ENCODE peak calls at places on chromosomes 4 and X, in five cellular contexts. W, D, P, H and B are unnamed samples.

GRCh38 chr4:110020139-110020538 is 107.5 kb downstream of the EGF start:
- DNase-seq in H (no peak), W (no peak), P (no peak), D (no peak), B (no peak)

GRCh38 chr4:177246636-177247584 is 62.8 kb upstream of the NEIL3 start:
- DNase-seq in P (no peak), W (no peak), D (no peak), H (peak; percentile 71), B (no peak)

GRCh38 chr4:125016892-125017299 is 297.9 kb upstream of the FAT4 start:
- DNase-seq in H (no peak), P (peak; percentile 28), D (no peak), W (no peak), B (no peak)

GRCh38 chr4:19857405-19857804 is 394.3 kb upstream of the SLIT2 start:
- DNase-seq in P (no peak), W (no peak), H (peak; percentile 12), D (peak; percentile 21), B (no peak)

GRCh38 chr4:60884545-60884944 is 315.6 kb upstream of the ADGRL3 start:
- DNase-seq in H (no peak), D (no peak), W (no peak), P (no peak), B (no peak)

GRCh38 chrX:17278961-17279360 is 96.0 kb upstream of the NHS start:
- DNase-seq in P (no peak), W (no peak), D (no peak), H (no peak), B (no peak)

GRCh38 chrX:14409341-14409740 is 120.0 kb upstream of the GLRA2 start:
- DNase-seq in H (peak; percentile 15), D (no peak), P (no peak), W (no peak), B (no peak)

GRCh38 chr4:108933046-108933445 is 170.2 kb upstream of the ETNPPL start:
- DNase-seq in D (no peak), P (no peak), W (no peak), H (no peak), B (no peak)

GRCh38 chr4:94507708-94508107 is 56.0 kb downstream of the PDLIM5 start:
- DNase-seq in H (peak; percentile 94), P (no peak), D (peak; percentile 60), W (no peak), B (peak; percentile 50)

GRCh38 chrX:29890004-29890403 is 325.4 kb upstream of the MAGEB2 start:
- DNase-seq in D (no peak), P (no peak), W (no peak), H (peak; percentile 53), B (no peak)

GRCh38 chr4:73883306-73883705 is 14.1 kb downstream of the CXCL1 start:
- DNase-seq in H (peak; percentile 77), D (peak; percentile 25), W (no peak), P (no peak), B (no peak)

GRCh38 chrX:13180807-13181206 is 136.4 kb upstream of the FAM9C start:
- DNase-seq in H (peak; percentile 52), W (no peak), D (no peak), P (no peak), B (no peak)

GRCh38 chrX:131977619-131978018 is 45.5 kb upstream of the STK26 start:
- DNase-seq in P (no peak), D (peak; percentile 42), H (peak; percentile 6), W (no peak), B (peak; percentile 31)

GRCh38 chr4:26061248-26061986 is 147.4 kb downstream of the SMIM20 start:
- DNase-seq in W (peak; percentile 53), D (no peak), H (peak; percentile 45), P (peak; percentile 55), B (peak; percentile 31)

GRCh38 chrX:104253567-104254441 is 929 bp downstream of the ESX1 start:
- DNase-seq in P (peak; percentile 34), W (no peak), H (peak; percentile 6), D (no peak), B (peak; percentile 15)

GRCh38 chr4:39621582-39621981 is 17.1 kb downstream of the SMIM14 start:
- DNase-seq in P (no peak), D (peak; percentile 72), H (peak; percentile 90), W (no peak), B (peak; percentile 64)

GRCh38 chrX:68697465-68698125 is 50.1 kb downstream of the STARD8 start:
- DNase-seq in H (no peak), D (peak; percentile 53), W (no peak), P (no peak), B (no peak)

GRCh38 chr4:169248645-169249044 is 22.1 kb downstream of the SH3RF1 start:
- DNase-seq in D (no peak), W (no peak), H (no peak), P (no peak), B (no peak)

GRCh38 chr4:78059524-78059889 is 2.4 kb downstream of the FRAS1 start:
- DNase-seq in D (peak; percentile 61), H (peak; percentile 92), W (peak; percentile 50), P (peak; percentile 70), B (peak; percentile 56)

GRCh38 chrX:150977411-150978162 is 5.5 kb upstream of the HMGB3 start:
- DNase-seq in D (no peak), H (no peak), W (no peak), P (no peak), B (no peak)

GRCh38 chr4:54152846-54153600 is 53.1 kb downstream of the GSX2 start:
- DNase-seq in W (no peak), H (peak; percentile 72), D (no peak), P (no peak), B (peak; percentile 37)

GRCh38 chrX:40570346-40571093 is 10.2 kb upstream of the ATP6AP2 start:
- DNase-seq in D (no peak), P (no peak), W (no peak), H (no peak), B (no peak)

GRCh38 chr4:71382569-71383560 is 44.0 kb downstream of the SLC4A4 start:
- DNase-seq in P (no peak), D (no peak), H (no peak), W (no peak), B (no peak)

GRCh38 chr4:164169591-164169990 is 584.3 kb upstream of the SMIM31 start:
- DNase-seq in W (no peak), D (no peak), H (no peak), P (no peak), B (no peak)

GRCh38 chr4:148164529-148164928 is 277.7 kb downstream of the NR3C2 start:
- DNase-seq in P (no peak), W (no peak), D (no peak), H (no peak), B (no peak)

GRCh38 chrX:120556251-120556650 is 4.5 kb downstream of the CUL4B start:
- DNase-seq in D (no peak), H (no peak), W (no peak), P (no peak), B (peak; percentile 85)

GRCh38 chrX:63657821-63658220 is 127.2 kb downstream of the ARHGEF9 start:
- DNase-seq in W (no peak), H (peak; percentile 76), P (no peak), D (no peak), B (no peak)

GRCh38 chr4:8320386-8320750 is 50.8 kb downstream of the HTRA3 start:
- DNase-seq in P (no peak), H (no peak), W (peak; percentile 20), D (no peak), B (no peak)

DNA sequence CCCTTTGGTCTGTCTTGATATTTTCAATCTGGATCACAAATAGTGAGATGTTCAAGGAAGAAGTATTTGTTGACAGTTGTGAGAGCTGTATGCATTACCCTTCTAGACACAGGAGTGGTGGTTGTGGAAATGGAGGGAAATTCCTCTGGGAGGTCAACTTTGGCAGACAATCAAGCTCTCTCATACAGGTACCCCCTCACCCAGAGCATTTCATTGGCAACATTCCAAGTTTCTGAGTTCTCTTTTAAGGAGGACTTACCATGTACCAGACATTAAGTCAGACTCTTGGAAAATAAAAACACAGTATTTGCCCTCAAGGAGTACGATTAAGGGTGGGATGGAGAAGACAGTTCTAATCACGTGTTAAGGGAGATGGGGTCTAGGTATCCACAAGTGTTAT is 45.3 kb downstream of the KLHL15 start:
- DNase-seq in D (no peak), P (no peak), H (no peak), W (no peak), B (no peak)
- H2AFZ ChIP-seq in D (no peak overlapping the region), P (no peak overlapping the region), H (no peak overlapping the region), W (no peak overlapping the region), B (no peak overlapping the region)

DNA sequence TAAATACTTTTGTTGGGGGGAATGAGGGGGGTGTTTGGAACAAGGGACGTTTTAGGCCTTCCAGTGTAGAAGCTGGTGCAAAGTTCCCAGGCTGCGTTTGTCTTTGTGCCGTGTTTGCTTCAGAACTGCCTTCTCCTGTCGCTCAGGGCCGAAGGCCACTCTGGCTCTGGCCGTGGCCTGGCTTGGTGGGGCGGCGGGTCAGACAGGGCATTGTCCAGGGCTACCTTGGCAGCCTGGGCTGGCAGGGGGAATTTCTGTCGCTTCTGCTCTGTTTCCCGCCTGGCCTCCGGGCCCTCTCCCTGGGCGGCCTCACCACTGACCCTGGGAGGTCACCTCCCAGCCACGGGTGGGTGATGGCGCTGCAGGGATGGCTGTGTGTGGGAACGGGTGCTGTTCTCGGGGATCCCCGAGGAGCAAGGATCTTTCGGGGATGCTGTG is 140.0 kb downstream of the COL4A6 start:
- DNase-seq in D (no peak), H (no peak), W (no peak), P (no peak), B (no peak)
- H3K9me3 ChIP-seq in D (no peaks in the 10 kb centered on the region), H (no peaks in the 10 kb centered on the region), W (no peaks in the 10 kb centered on the region), P (no peaks in the 10 kb centered on the region), B (peaks cover 3% of the 10 kb centered on the region)

GRCh38 chrX:9529223-9529622 is 64.4 kb downstream of the TBL1X start:
- DNase-seq in P (no peak), H (no peak), D (no peak), W (no peak), B (no peak)

GRCh38 chrX:9528498-9528897 is 63.6 kb downstream of the TBL1X start:
- DNase-seq in D (no peak), H (no peak), W (no peak), P (no peak), B (no peak)

GRCh38 chrX:9533611-9534010 is 68.8 kb downstream of the TBL1X start:
- DNase-seq in W (no peak), D (no peak), H (no peak), P (no peak), B (no peak)

GRCh38 chrX:9532349-9532748 is 67.5 kb downstream of the TBL1X start:
- DNase-seq in H (no peak), W (no peak), P (no peak), D (no peak), B (no peak)

GRCh38 chrX:9530848-9531274 is 66.0 kb downstream of the TBL1X start:
- DNase-seq in H (peak; percentile 91), P (peak; percentile 81), D (peak; percentile 68), W (peak; percentile 73), B (no peak)
- H3K4me1 ChIP-seq in H (peaks cover 25% of the 10 kb centered on the region), P (peaks cover 14% of the 10 kb centered on the region), D (peaks cover 27% of the 10 kb centered on the region), W (peaks cover 59% of the 10 kb centered on the region), B (no peaks in the 10 kb centered on the region)

DNA sequence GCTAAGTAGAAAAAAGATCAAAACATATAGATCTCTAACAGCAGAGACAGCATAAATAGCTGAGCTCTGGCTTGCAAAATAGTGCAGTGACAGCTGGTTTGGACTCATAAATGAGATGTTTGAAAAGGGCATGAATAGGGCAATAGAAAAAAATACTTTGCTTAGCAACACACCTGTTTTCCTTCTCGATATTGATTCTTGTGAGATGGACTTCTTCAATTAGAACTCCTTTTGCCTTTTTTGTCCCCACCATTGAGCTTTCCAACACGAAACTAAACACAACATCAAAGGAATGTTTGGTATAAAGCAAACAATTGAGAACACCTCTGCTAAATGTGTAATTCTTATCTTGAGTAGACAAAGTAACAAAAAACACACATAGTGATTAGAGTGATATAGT is 726.3 kb downstream of the RAPGEF2 start:
- DNase-seq in D (no peak), H (no peak), P (no peak), W (no peak), B (no peak)
- H2AFZ ChIP-seq in D (no peak overlapping the region), H (no peak overlapping the region), P (no peak overlapping the region), W (no peak overlapping the region), B (no peak overlapping the region)